ENCODE peak calls at places on chromosomes 7 and 10, in four cellular contexts. One of them, this sample, is unnamed.

GRCh38 chr10:74027702-74028101 is 29.8 kb downstream of the VCL start:
- DNase-seq in body of pancreas: no peak
- DNase-seq in uterus: no peak
- DNase-seq in sigmoid colon: no peak
- DNase-seq in this sample: no peak

GRCh38 chr7:3063016-3063753 is 19.5 kb upstream of the CARD11 start:
- DNase-seq in body of pancreas: no peak
- DNase-seq in uterus: no peak
- DNase-seq in sigmoid colon: no peak
- DNase-seq in this sample: no peak

GRCh38 chr10:63267414-63268138 is 134.4 kb downstream of the NRBF2 start:
- DNase-seq in body of pancreas: peak
- DNase-seq in uterus: no peak
- DNase-seq in sigmoid colon: no peak
- DNase-seq in this sample: peak

GRCh38 chr7:49638166-49638565 is 135.3 kb upstream of the VWC2 start:
- DNase-seq in body of pancreas: no peak
- DNase-seq in uterus: no peak
- DNase-seq in sigmoid colon: no peak
- DNase-seq in this sample: no peak

GRCh38 chr10:125163803-125164202 is 3.4 kb upstream of the CTBP2 start:
- DNase-seq in body of pancreas: no peak
- DNase-seq in uterus: no peak
- DNase-seq in sigmoid colon: no peak
- DNase-seq in this sample: no peak

GRCh38 chr10:35502697-35503096 is 102.4 kb upstream of the GJD4 start:
- DNase-seq in body of pancreas: no peak
- DNase-seq in uterus: no peak
- DNase-seq in sigmoid colon: no peak
- DNase-seq in this sample: no peak

GRCh38 chr7:127901895-127902703 is 129.1 kb downstream of the LRRC4 start:
- DNase-seq in body of pancreas: no peak
- DNase-seq in uterus: no peak
- DNase-seq in sigmoid colon: no peak
- DNase-seq in this sample: no peak

GRCh38 chr10:11307937-11308336 is 290.3 kb downstream of the CELF2 start:
- DNase-seq in body of pancreas: no peak
- DNase-seq in uterus: no peak
- DNase-seq in sigmoid colon: no peak
- DNase-seq in this sample: no peak

GRCh38 chr10:60414111-60414510 is 24.4 kb upstream of the ANK3 start:
- DNase-seq in body of pancreas: no peak
- DNase-seq in uterus: no peak
- DNase-seq in sigmoid colon: no peak
- DNase-seq in this sample: no peak

GRCh38 chr10:44306147-44306710 is 78.7 kb downstream of the CXCL12 start:
- DNase-seq in body of pancreas: peak
- DNase-seq in uterus: no peak
- DNase-seq in sigmoid colon: no peak
- DNase-seq in this sample: peak

GRCh38 chr7:11341285-11341944 is 367.7 kb downstream of the PHF14 start:
- DNase-seq in body of pancreas: peak
- DNase-seq in uterus: no peak
- DNase-seq in sigmoid colon: no peak
- DNase-seq in this sample: no peak

GRCh38 chr10:122128357-122128756 is 139.4 kb downstream of the TACC2 start:
- DNase-seq in body of pancreas: no peak
- DNase-seq in uterus: peak
- DNase-seq in sigmoid colon: peak
- DNase-seq in this sample: no peak

GRCh38 chr7:25171071-25171470 is 46.0 kb upstream of the CYCS start:
- DNase-seq in body of pancreas: no peak
- DNase-seq in uterus: no peak
- DNase-seq in sigmoid colon: no peak
- DNase-seq in this sample: no peak

GRCh38 chr7:75880242-75880641 is 1.4 kb downstream of the RHBDD2 start:
- DNase-seq in body of pancreas: no peak
- DNase-seq in uterus: no peak
- DNase-seq in sigmoid colon: no peak
- DNase-seq in this sample: no peak

GRCh38 chr10:33066558-33067236 is 108.7 kb upstream of the ITGB1 start:
- DNase-seq in body of pancreas: no peak
- DNase-seq in uterus: peak
- DNase-seq in sigmoid colon: no peak
- DNase-seq in this sample: peak

GRCh38 chr7:36312064-36312914 is 77.4 kb upstream of the ANLN start:
- DNase-seq in body of pancreas: peak
- DNase-seq in uterus: no peak
- DNase-seq in sigmoid colon: no peak
- DNase-seq in this sample: no peak

GRCh38 chr7:45583296-45583695 is 9.1 kb downstream of the ADCY1 start:
- DNase-seq in body of pancreas: no peak
- DNase-seq in uterus: no peak
- DNase-seq in sigmoid colon: peak
- DNase-seq in this sample: no peak

GRCh38 chr10:6313107-6313895 is 110.6 kb downstream of the PFKFB3 start:
- DNase-seq in body of pancreas: no peak
- DNase-seq in uterus: no peak
- DNase-seq in sigmoid colon: no peak
- DNase-seq in this sample: no peak

GRCh38 chr7:51644216-51644615 is 327.6 kb upstream of the COBL start:
- DNase-seq in body of pancreas: no peak
- DNase-seq in uterus: no peak
- DNase-seq in sigmoid colon: no peak
- DNase-seq in this sample: no peak

GRCh38 chr10:86165666-86166065 is 200.9 kb downstream of the GRID1 start:
- DNase-seq in body of pancreas: no peak
- DNase-seq in uterus: no peak
- DNase-seq in sigmoid colon: peak
- DNase-seq in this sample: no peak

GRCh38 chr7:64618785-64619456 is 47.0 kb upstream of the ZNF107 start:
- DNase-seq in body of pancreas: no peak
- DNase-seq in uterus: no peak
- DNase-seq in sigmoid colon: no peak
- DNase-seq in this sample: peak

GRCh38 chr10:2076528-2076927 is 339.2 kb upstream of the ADARB2 start:
- DNase-seq in body of pancreas: no peak
- DNase-seq in uterus: no peak
- DNase-seq in sigmoid colon: no peak
- DNase-seq in this sample: no peak

GRCh38 chr7:47474937-47475879 is 106.7 kb downstream of the TNS3 start:
- DNase-seq in body of pancreas: peak
- DNase-seq in uterus: peak
- DNase-seq in sigmoid colon: peak
- DNase-seq in this sample: peak

GRCh38 chr10:15504101-15504840 is 133.2 kb upstream of the FAM171A1 start:
- DNase-seq in body of pancreas: no peak
- DNase-seq in uterus: no peak
- DNase-seq in sigmoid colon: no peak
- DNase-seq in this sample: no peak

GRCh38 chr10:77479586-77479985 is 158.0 kb downstream of the KCNMA1 start:
- DNase-seq in body of pancreas: no peak
- DNase-seq in uterus: no peak
- DNase-seq in sigmoid colon: no peak
- DNase-seq in this sample: no peak

GRCh38 chr10:521261-521660 is 168.2 kb downstream of the DIP2C start:
- DNase-seq in body of pancreas: no peak
- DNase-seq in uterus: no peak
- DNase-seq in sigmoid colon: peak
- DNase-seq in this sample: no peak

GRCh38 chr10:86363184-86363832 is 3.3 kb downstream of the GRID1 start:
- DNase-seq in body of pancreas: peak
- DNase-seq in uterus: no peak
- DNase-seq in sigmoid colon: peak
- DNase-seq in this sample: no peak

GRCh38 chr10:119103687-119104652 is at the start of gene DENND10:
- DNase-seq in body of pancreas: peak
- DNase-seq in uterus: peak
- DNase-seq in sigmoid colon: peak
- DNase-seq in this sample: peak

GRCh38 chr10:11706911-11707567 is 35.1 kb upstream of the ECHDC3 start:
- DNase-seq in body of pancreas: no peak
- DNase-seq in uterus: no peak
- DNase-seq in sigmoid colon: no peak
- DNase-seq in this sample: no peak

GRCh38 chr7:108452707-108453106 is 3.5 kb downstream of the NRCAM start:
- DNase-seq in body of pancreas: no peak
- DNase-seq in uterus: no peak
- DNase-seq in sigmoid colon: no peak
- DNase-seq in this sample: no peak

GRCh38 chr10:4453276-4453675 is 372.7 kb upstream of the AKR1E2 start:
- DNase-seq in body of pancreas: no peak
- DNase-seq in uterus: no peak
- DNase-seq in sigmoid colon: no peak
- DNase-seq in this sample: no peak

GRCh38 chr10:116708386-116708785 is 34.0 kb downstream of the HSPA12A start:
- DNase-seq in body of pancreas: no peak
- DNase-seq in uterus: no peak
- DNase-seq in sigmoid colon: no peak
- DNase-seq in this sample: no peak

GRCh38 chr10:103745264-103746247 is 109.8 kb downstream of the SH3PXD2A start:
- DNase-seq in body of pancreas: no peak
- DNase-seq in uterus: no peak
- DNase-seq in sigmoid colon: no peak
- DNase-seq in this sample: peak

DNA sequence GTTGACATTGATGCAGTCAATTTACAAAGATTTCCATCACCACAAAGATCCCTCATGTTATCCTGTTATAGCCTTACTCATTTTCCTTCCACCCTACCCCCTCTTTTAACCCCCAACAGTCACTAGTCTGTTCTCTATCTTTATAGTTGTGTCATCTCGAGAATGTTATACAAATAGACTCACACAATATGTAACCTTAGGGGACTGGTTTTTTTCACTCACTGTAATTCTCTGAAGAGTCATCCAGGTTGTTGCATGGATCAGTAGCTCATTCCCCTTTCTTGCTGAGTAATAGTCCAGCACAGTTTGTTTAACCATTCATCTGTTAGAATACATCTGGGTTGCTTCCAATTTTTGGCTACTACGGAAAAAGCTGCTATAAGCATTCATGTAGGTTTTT is 121.1 kb upstream of the PDE1C start:
- DNase-seq in body of pancreas: no peak
- DNase-seq in uterus: no peak
- DNase-seq in sigmoid colon: no peak
- DNase-seq in this sample: no peak
- TF ChIP-seq POLR2A in body of pancreas: no peak
- TF ChIP-seq POLR2A in uterus: no peak
- TF ChIP-seq POLR2A in sigmoid colon: no peak
- TF ChIP-seq POLR2A in this sample: no peak

GRCh38 chr7:100275120-100275519 is 32.4 kb upstream of the SPDYE3 start:
- DNase-seq in body of pancreas: no peak
- DNase-seq in uterus: no peak
- DNase-seq in sigmoid colon: no peak
- DNase-seq in this sample: no peak

GRCh38 chr7:100266576-100267354 is 40.7 kb upstream of the SPDYE3 start:
- DNase-seq in body of pancreas: no peak
- DNase-seq in uterus: no peak
- DNase-seq in sigmoid colon: no peak
- DNase-seq in this sample: no peak

GRCh38 chr7:100267648-100268047 is 39.9 kb upstream of the SPDYE3 start:
- DNase-seq in body of pancreas: no peak
- DNase-seq in uterus: no peak
- DNase-seq in sigmoid colon: no peak
- DNase-seq in this sample: no peak

GRCh38 chr7:100271716-100272537 is 35.6 kb upstream of the SPDYE3 start:
- DNase-seq in body of pancreas: peak
- DNase-seq in uterus: peak
- DNase-seq in sigmoid colon: peak
- DNase-seq in this sample: peak
- TF ChIP-seq POLR2A in body of pancreas: peak
- TF ChIP-seq POLR2A in uterus: peak
- TF ChIP-seq POLR2A in sigmoid colon: no peak
- TF ChIP-seq POLR2A in this sample: peak

DNA sequence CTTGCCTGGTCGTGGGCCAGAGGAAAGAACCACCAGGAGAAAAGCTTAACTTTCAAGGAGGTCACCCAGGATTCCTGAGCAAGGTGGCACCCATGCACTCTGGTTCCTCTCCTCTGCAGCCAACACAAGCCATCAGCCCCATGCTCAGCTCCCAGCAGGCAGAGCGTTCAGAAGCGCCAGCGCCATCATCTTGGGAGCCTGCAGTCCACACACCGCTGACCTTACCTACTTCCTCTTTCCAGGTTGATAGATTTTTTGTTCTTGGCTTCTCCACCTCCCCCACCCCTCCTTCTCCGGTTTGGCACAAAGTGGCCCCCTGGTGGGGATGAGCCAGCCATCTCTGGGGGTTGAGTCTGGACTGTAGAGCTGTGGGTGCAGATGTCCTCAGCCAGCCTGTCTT is 1.7 kb upstream of the WDR86 start:
- DNase-seq in body of pancreas: no peak
- DNase-seq in uterus: no peak
- DNase-seq in sigmoid colon: no peak
- DNase-seq in this sample: no peak
- TF ChIP-seq POLR2A in body of pancreas: no peak
- TF ChIP-seq POLR2A in uterus: no peak
- TF ChIP-seq POLR2A in sigmoid colon: no peak
- TF ChIP-seq POLR2A in this sample: no peak

GRCh38 chr10:127888526-127889312 is 4.0 kb downstream of the CLRN3 start:
- DNase-seq in body of pancreas: no peak
- DNase-seq in uterus: no peak
- DNase-seq in sigmoid colon: no peak
- DNase-seq in this sample: no peak

GRCh38 chr10:127887497-127888415 is 5.0 kb downstream of the CLRN3 start:
- DNase-seq in body of pancreas: no peak
- DNase-seq in uterus: no peak
- DNase-seq in sigmoid colon: no peak
- DNase-seq in this sample: no peak

GRCh38 chr10:127884501-127884900 is 8.2 kb downstream of the CLRN3 start:
- DNase-seq in body of pancreas: no peak
- DNase-seq in uterus: no peak
- DNase-seq in sigmoid colon: no peak
- DNase-seq in this sample: no peak

GRCh38 chr10:127883516-127883915 is 9.2 kb downstream of the CLRN3 start:
- DNase-seq in body of pancreas: no peak
- DNase-seq in uterus: no peak
- DNase-seq in sigmoid colon: no peak
- DNase-seq in this sample: no peak

DNA sequence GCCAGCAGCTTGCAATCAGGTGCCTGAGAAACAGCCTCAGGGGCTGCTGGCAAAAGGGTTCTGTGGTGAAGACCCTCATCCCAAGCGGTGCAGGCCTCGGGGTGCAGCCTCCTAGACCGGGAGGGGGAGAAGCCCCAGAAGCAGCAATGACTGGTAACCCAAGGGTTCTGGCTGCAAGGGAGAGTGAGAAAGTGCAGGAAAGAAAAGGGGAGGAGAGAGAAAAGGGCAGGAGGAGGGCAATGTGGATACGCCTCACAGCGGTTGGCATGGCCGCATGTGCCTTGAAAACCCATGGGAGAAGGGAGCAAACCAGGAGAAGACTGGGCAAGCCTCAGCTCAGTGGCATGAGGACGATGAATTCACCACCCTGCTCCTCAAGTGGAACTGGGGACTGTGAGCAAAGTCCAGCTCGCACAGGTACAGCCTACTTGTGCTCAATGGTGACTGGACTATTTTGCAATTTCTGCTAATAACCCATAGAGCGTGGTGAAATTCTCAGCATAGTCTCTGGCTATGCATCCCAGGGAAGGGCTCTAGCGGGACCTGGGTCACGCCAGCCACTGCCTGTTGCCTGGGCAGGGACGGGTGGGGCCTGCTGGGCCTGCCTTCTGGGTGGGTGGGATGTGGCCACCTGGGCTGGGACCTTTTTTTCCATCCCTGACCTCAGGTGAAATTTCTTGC is 6.2 kb downstream of the CLRN3 start:
- DNase-seq in body of pancreas: no peak
- DNase-seq in uterus: no peak
- DNase-seq in sigmoid colon: no peak
- DNase-seq in this sample: no peak
- TF ChIP-seq POLR2A in body of pancreas: no peak
- TF ChIP-seq POLR2A in uterus: no peak
- TF ChIP-seq POLR2A in sigmoid colon: no peak
- TF ChIP-seq POLR2A in this sample: no peak

This sample was measured in H54.